ENCODE peak calls at places on chromosomes 3 and 15, in eight cellular contexts. One of them, this sample, is unnamed.

GRCh38 chr3:15859507-15860013 is 61.8 kb upstream of the ANKRD28 start:
- DNase-seq in fibroblast of pulmonary artery: peak
- DNase-seq in mucosa of descending colon: peak
- DNase-seq in GM12865: peak
- DNase-seq in cardiac fibroblast: peak
- DNase-seq in CD4-positive, alpha-beta T cell: peak
- DNase-seq in coronary artery: peak
- DNase-seq in AG09319: peak
- DNase-seq in this sample: peak

GRCh38 chr15:93253656-93254055 is 164.6 kb upstream of the RGMA start:
- DNase-seq in fibroblast of pulmonary artery: no peak
- DNase-seq in mucosa of descending colon: no peak
- DNase-seq in GM12865: no peak
- DNase-seq in cardiac fibroblast: no peak
- DNase-seq in CD4-positive, alpha-beta T cell: no peak
- DNase-seq in coronary artery: no peak
- DNase-seq in AG09319: no peak
- DNase-seq in this sample: no peak

GRCh38 chr3:172647823-172648222 is 63.0 kb downstream of the NCEH1 start:
- DNase-seq in fibroblast of pulmonary artery: no peak
- DNase-seq in mucosa of descending colon: no peak
- DNase-seq in GM12865: no peak
- DNase-seq in cardiac fibroblast: no peak
- DNase-seq in CD4-positive, alpha-beta T cell: no peak
- DNase-seq in coronary artery: no peak
- DNase-seq in AG09319: no peak
- DNase-seq in this sample: no peak

GRCh38 chr3:130582457-130583155 is 65.6 kb downstream of the COL6A6 start:
- DNase-seq in fibroblast of pulmonary artery: no peak
- DNase-seq in mucosa of descending colon: no peak
- DNase-seq in GM12865: peak
- DNase-seq in cardiac fibroblast: no peak
- DNase-seq in CD4-positive, alpha-beta T cell: no peak
- DNase-seq in coronary artery: no peak
- DNase-seq in AG09319: no peak
- DNase-seq in this sample: no peak

GRCh38 chr3:11624161-11624560 is 19.6 kb downstream of the VGLL4 start:
- DNase-seq in fibroblast of pulmonary artery: peak
- DNase-seq in mucosa of descending colon: no peak
- DNase-seq in GM12865: peak
- DNase-seq in cardiac fibroblast: peak
- DNase-seq in CD4-positive, alpha-beta T cell: no peak
- DNase-seq in coronary artery: no peak
- DNase-seq in AG09319: no peak
- DNase-seq in this sample: no peak

GRCh38 chr15:43293402-43293801 is 26.7 kb upstream of the TGM5 start:
- DNase-seq in fibroblast of pulmonary artery: no peak
- DNase-seq in mucosa of descending colon: no peak
- DNase-seq in GM12865: peak
- DNase-seq in cardiac fibroblast: no peak
- DNase-seq in CD4-positive, alpha-beta T cell: no peak
- DNase-seq in coronary artery: no peak
- DNase-seq in AG09319: no peak
- DNase-seq in this sample: peak

GRCh38 chr15:58467121-58467721 is 35.4 kb downstream of the LIPC start:
- DNase-seq in fibroblast of pulmonary artery: no peak
- DNase-seq in mucosa of descending colon: no peak
- DNase-seq in GM12865: no peak
- DNase-seq in cardiac fibroblast: no peak
- DNase-seq in CD4-positive, alpha-beta T cell: no peak
- DNase-seq in coronary artery: no peak
- DNase-seq in AG09319: no peak
- DNase-seq in this sample: no peak

GRCh38 chr15:66836476-66837030 is 134.5 kb downstream of the SMAD6 start:
- DNase-seq in fibroblast of pulmonary artery: no peak
- DNase-seq in mucosa of descending colon: no peak
- DNase-seq in GM12865: no peak
- DNase-seq in cardiac fibroblast: no peak
- DNase-seq in CD4-positive, alpha-beta T cell: no peak
- DNase-seq in coronary artery: no peak
- DNase-seq in AG09319: no peak
- DNase-seq in this sample: no peak

GRCh38 chr3:125679258-125679657 is 84.0 kb upstream of the OSBPL11 start:
- DNase-seq in fibroblast of pulmonary artery: no peak
- DNase-seq in mucosa of descending colon: no peak
- DNase-seq in GM12865: no peak
- DNase-seq in cardiac fibroblast: no peak
- DNase-seq in CD4-positive, alpha-beta T cell: no peak
- DNase-seq in coronary artery: no peak
- DNase-seq in AG09319: no peak
- DNase-seq in this sample: no peak

DNA sequence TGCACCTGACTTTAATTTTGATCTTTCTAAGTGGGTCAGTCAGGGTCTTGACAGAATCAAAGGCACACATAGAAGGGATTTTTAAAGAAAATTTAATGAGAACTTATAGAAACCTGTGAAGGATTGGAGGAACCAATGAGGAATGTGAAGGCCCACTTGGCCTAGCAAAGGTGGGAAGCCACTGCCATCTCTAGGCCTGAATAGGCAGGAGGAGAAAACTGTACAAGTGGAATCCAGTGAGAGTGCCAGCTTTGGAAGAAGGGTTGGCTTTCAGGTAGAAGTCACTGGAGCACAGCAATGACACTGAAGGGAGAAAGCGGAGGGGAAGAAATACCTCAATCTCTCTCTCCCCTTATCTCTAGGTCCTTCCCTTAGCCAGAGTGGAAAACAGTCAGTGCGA is 380.7 kb upstream of the KCNMB2 start:
- DNase-seq in fibroblast of pulmonary artery: no peak
- DNase-seq in mucosa of descending colon: no peak
- DNase-seq in GM12865: no peak
- DNase-seq in cardiac fibroblast: no peak
- DNase-seq in CD4-positive, alpha-beta T cell: no peak
- DNase-seq in coronary artery: no peak
- DNase-seq in AG09319: no peak
- DNase-seq in this sample: no peak
- TF ChIP-seq CTCF in fibroblast of pulmonary artery: no peak
- TF ChIP-seq CTCF in mucosa of descending colon: no peak
- TF ChIP-seq CTCF in GM12865: no peak
- TF ChIP-seq CTCF in cardiac fibroblast: no peak
- TF ChIP-seq CTCF in CD4-positive, alpha-beta T cell: no peak
- TF ChIP-seq CTCF in coronary artery: no peak
- TF ChIP-seq CTCF in AG09319: no peak
- TF ChIP-seq CTCF in this sample: peak

GRCh38 chr3:50388021-50388719 is 28.8 kb upstream of the TMEM115 start:
- DNase-seq in fibroblast of pulmonary artery: no peak
- DNase-seq in mucosa of descending colon: no peak
- DNase-seq in GM12865: peak
- DNase-seq in cardiac fibroblast: no peak
- DNase-seq in CD4-positive, alpha-beta T cell: no peak
- DNase-seq in coronary artery: no peak
- DNase-seq in AG09319: no peak
- DNase-seq in this sample: no peak

GRCh38 chr3:50388720-50389352 is 29.5 kb upstream of the TMEM115 start:
- DNase-seq in fibroblast of pulmonary artery: no peak
- DNase-seq in mucosa of descending colon: no peak
- DNase-seq in GM12865: no peak
- DNase-seq in cardiac fibroblast: no peak
- DNase-seq in CD4-positive, alpha-beta T cell: no peak
- DNase-seq in coronary artery: no peak
- DNase-seq in AG09319: no peak
- DNase-seq in this sample: no peak

GRCh38 chr3:50392101-50392715 is 32.9 kb upstream of the TMEM115 start:
- DNase-seq in fibroblast of pulmonary artery: no peak
- DNase-seq in mucosa of descending colon: no peak
- DNase-seq in GM12865: no peak
- DNase-seq in cardiac fibroblast: no peak
- DNase-seq in CD4-positive, alpha-beta T cell: no peak
- DNase-seq in coronary artery: no peak
- DNase-seq in AG09319: no peak
- DNase-seq in this sample: no peak

GRCh38 chr3:50390523-50391177 is 31.3 kb upstream of the TMEM115 start:
- DNase-seq in fibroblast of pulmonary artery: no peak
- DNase-seq in mucosa of descending colon: peak
- DNase-seq in GM12865: no peak
- DNase-seq in cardiac fibroblast: no peak
- DNase-seq in CD4-positive, alpha-beta T cell: no peak
- DNase-seq in coronary artery: no peak
- DNase-seq in AG09319: no peak
- DNase-seq in this sample: no peak

GRCh38 chr3:50389368-50389767 is 30.0 kb upstream of the TMEM115 start:
- DNase-seq in fibroblast of pulmonary artery: no peak
- DNase-seq in mucosa of descending colon: no peak
- DNase-seq in GM12865: no peak
- DNase-seq in cardiac fibroblast: no peak
- DNase-seq in CD4-positive, alpha-beta T cell: no peak
- DNase-seq in coronary artery: no peak
- DNase-seq in AG09319: no peak
- DNase-seq in this sample: no peak
- TF ChIP-seq CTCF in fibroblast of pulmonary artery: no peak
- TF ChIP-seq CTCF in mucosa of descending colon: no peak
- TF ChIP-seq CTCF in GM12865: no peak
- TF ChIP-seq CTCF in cardiac fibroblast: no peak
- TF ChIP-seq CTCF in CD4-positive, alpha-beta T cell: no peak
- TF ChIP-seq CTCF in coronary artery: no peak
- TF ChIP-seq CTCF in AG09319: no peak
- TF ChIP-seq CTCF in this sample: no peak

GRCh38 chr3:140579260-140579659 is 98.6 kb upstream of the TRIM42 start:
- DNase-seq in fibroblast of pulmonary artery: no peak
- DNase-seq in mucosa of descending colon: no peak
- DNase-seq in GM12865: no peak
- DNase-seq in cardiac fibroblast: no peak
- DNase-seq in CD4-positive, alpha-beta T cell: no peak
- DNase-seq in coronary artery: no peak
- DNase-seq in AG09319: no peak
- DNase-seq in this sample: no peak
- TF ChIP-seq CTCF in fibroblast of pulmonary artery: no peak
- TF ChIP-seq CTCF in mucosa of descending colon: no peak
- TF ChIP-seq CTCF in GM12865: no peak
- TF ChIP-seq CTCF in cardiac fibroblast: no peak
- TF ChIP-seq CTCF in CD4-positive, alpha-beta T cell: no peak
- TF ChIP-seq CTCF in coronary artery: no peak
- TF ChIP-seq CTCF in AG09319: no peak
- TF ChIP-seq CTCF in this sample: no peak

DNA sequence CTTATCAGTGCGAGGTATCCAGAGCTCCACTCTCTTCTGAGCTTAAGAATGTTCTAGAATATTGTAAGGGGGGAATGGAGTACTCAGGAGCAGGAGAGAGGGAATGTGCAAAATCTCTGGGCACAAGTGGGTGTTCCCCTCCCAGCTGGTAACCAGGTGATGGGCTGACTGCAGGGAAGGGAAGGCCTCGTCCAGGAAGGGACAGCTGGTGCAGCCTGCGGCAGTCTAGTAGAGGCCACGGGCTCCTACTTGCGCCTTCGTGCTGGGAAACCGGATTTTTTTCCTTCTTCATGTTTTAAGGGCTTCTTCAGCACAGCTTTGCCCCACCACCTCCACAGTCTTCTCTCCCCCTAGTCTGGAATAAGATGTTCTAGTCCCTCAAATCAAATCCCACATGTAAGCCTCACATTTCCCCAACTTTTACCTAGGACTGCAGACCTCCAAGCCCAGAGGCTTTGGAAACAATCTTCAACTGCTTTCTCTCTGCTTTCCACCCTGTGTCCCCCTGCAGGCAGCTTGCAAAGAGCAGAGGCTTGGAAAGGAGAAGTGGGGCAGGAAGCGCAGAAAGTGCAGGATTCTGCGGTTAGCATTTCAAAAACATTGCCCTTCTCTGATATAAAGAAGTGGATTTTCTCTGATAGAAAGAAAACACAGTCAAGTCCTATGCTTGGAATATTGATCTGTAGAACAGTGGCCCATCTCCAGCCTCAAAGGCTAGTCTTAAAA is 11.9 kb upstream of the CGNL1 start:
- DNase-seq in fibroblast of pulmonary artery: peak
- DNase-seq in mucosa of descending colon: no peak
- DNase-seq in GM12865: no peak
- DNase-seq in cardiac fibroblast: no peak
- DNase-seq in CD4-positive, alpha-beta T cell: no peak
- DNase-seq in coronary artery: no peak
- DNase-seq in AG09319: no peak
- DNase-seq in this sample: no peak
- TF ChIP-seq CTCF in fibroblast of pulmonary artery: peak
- TF ChIP-seq CTCF in mucosa of descending colon: no peak
- TF ChIP-seq CTCF in GM12865: no peak
- TF ChIP-seq CTCF in cardiac fibroblast: peak
- TF ChIP-seq CTCF in CD4-positive, alpha-beta T cell: no peak
- TF ChIP-seq CTCF in coronary artery: no peak
- TF ChIP-seq CTCF in AG09319: peak
- TF ChIP-seq CTCF in this sample: peak

This sample was measured in progenitor cell of endocrine pancreas.